ENCODE peak calls at places on chromosomes 2 and 18, in eight cellular contexts. A is neuronal stem cell; B is naive thymus-derived CD4-positive, alpha-beta T cell; T is psoas muscle; R is suprapubic skin; L is mammary epithelial cell; X is ascending aorta; H is right lobe of liver. D is an unnamed sample.

GRCh38 chr2:226427538-226428307 is 371.9 kb downstream of the IRS1 start:
- DNase-seq in A (no peak), T (peak; percentile 16), X (no peak), R (no peak), L (peak; percentile 92), B (no peak), H (no peak), D (no peak)

GRCh38 chr2:232444409-232445148 is 11.4 kb upstream of the ALPI start:
- DNase-seq in B (peak; percentile 45), T (peak; percentile 50), H (peak; percentile 67), A (no peak), R (no peak), X (no peak), L (peak; percentile 54), D (peak; percentile 62)

GRCh38 chr18:9901377-9901776 is 12.4 kb upstream of the VAPA start:
- DNase-seq in B (no peak), R (no peak), X (no peak), A (no peak), L (no peak), H (no peak), T (no peak), D (no peak)

GRCh38 chr2:222791946-222792649 is 68.7 kb upstream of the ACSL3 start:
- DNase-seq in X (peak; percentile 42), A (no peak), B (no peak), H (peak; percentile 59), R (no peak), T (peak; percentile 50), L (no peak), D (no peak)

GRCh38 chr18:27713727-27714080 is 463.2 kb downstream of the CDH2 start:
- DNase-seq in T (no peak), R (no peak), B (no peak), X (no peak), A (no peak), L (no peak), H (no peak), D (no peak)

GRCh38 chr2:241443486-241444223 is 64.7 kb downstream of the STK25 start:
- DNase-seq in A (no peak), B (peak; percentile 98), R (no peak), H (no peak), T (no peak), X (no peak), L (peak; percentile 93), D (peak; percentile 16)

GRCh38 chr2:47230418-47230817 is 75.3 kb upstream of the STPG4 start:
- DNase-seq in H (peak; percentile 86), L (peak; percentile 9), R (peak; percentile 75), A (no peak), T (peak; percentile 69), B (no peak), X (peak; percentile 38), D (no peak)

GRCh38 chr18:29218101-29218500 is 1041.2 kb upstream of the CDH2 start:
- DNase-seq in L (no peak), R (no peak), H (no peak), B (no peak), X (no peak), A (no peak), T (no peak), D (no peak)

GRCh38 chr2:197803033-197803444 is 1.4 kb upstream of the PLCL1 start:
- DNase-seq in X (no peak), T (no peak), H (no peak), B (peak; percentile 62), A (no peak), R (no peak), L (peak; percentile 13), D (no peak)

GRCh38 chr2:191041418-191042161 is 27.6 kb upstream of the STAT1 start:
- DNase-seq in X (no peak), T (no peak), H (no peak), A (no peak), L (peak; percentile 63), R (no peak), B (no peak), D (no peak)

GRCh38 chr2:105376789-105377231 is 22.0 kb downstream of the FHL2 start:
- DNase-seq in H (no peak), R (no peak), X (no peak), L (peak; percentile 56), A (no peak), B (no peak), T (no peak), D (no peak)

GRCh38 chr2:100757621-100758394 is 62.1 kb upstream of the NPAS2 start:
- DNase-seq in B (no peak), T (no peak), L (peak; percentile 89), H (no peak), R (no peak), A (no peak), X (no peak), D (peak; percentile 31)

GRCh38 chr2:126909781-126910180 is 11.1 kb downstream of the TEX51 start:
- DNase-seq in B (no peak), A (no peak), L (no peak), H (no peak), R (no peak), T (no peak), X (no peak), D (no peak)

GRCh38 chr2:15800489-15801329 is 139.6 kb upstream of the MYCN start:
- DNase-seq in R (no peak), X (no peak), H (no peak), L (no peak), T (no peak), A (no peak), B (no peak), D (no peak)

GRCh38 chr18:34697891-34698290 is 12.2 kb upstream of the DTNA start:
- DNase-seq in T (no peak), H (no peak), A (no peak), R (no peak), X (no peak), L (peak; percentile 99), B (no peak), D (no peak)

GRCh38 chr2:158733430-158733755 is 61.7 kb upstream of the DAPL1 start:
- DNase-seq in L (peak; percentile 76), R (no peak), X (no peak), T (no peak), B (no peak), H (no peak), A (no peak), D (no peak)

GRCh38 chr2:222950886-222951285 is 90.0 kb downstream of the ACSL3 start:
- DNase-seq in B (no peak), H (no peak), L (peak; percentile 68), X (no peak), T (no peak), R (no peak), A (no peak), D (no peak)

GRCh38 chr2:215435261-215435808 is 533 bp downstream of the FN1 start:
- DNase-seq in B (peak; percentile 3), R (no peak), T (peak; percentile 35), A (peak; percentile 62), L (no peak), X (no peak), H (no peak), D (peak; percentile 24)

GRCh38 chr2:54704688-54705605 is 18.5 kb upstream of the EML6 start:
- DNase-seq in T (no peak), X (no peak), L (peak; percentile 40), A (no peak), R (no peak), B (peak; percentile 47), H (no peak), D (no peak)

DNA sequence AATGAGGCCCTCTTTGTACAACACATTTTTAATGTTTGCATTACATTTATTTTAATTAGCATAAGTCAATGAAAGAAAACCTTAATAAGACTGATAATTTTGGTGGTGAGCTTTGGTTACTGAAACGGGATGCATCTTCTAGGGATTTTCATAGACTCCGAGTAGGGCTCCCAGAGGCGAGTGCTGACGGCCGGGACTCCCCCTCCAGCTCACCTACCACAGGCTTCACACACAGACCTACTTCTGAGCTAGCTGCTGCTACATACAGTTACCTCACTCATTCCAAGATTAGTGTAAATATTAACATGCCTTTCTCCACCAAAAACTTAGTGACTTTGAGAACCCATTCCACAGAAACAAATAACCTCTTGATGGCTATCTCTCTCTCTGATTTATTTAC is 271.1 kb downstream of the GALR1 start:
- DNase-seq in R (no peak), L (no peak), X (no peak), T (no peak), B (no peak), H (no peak), A (no peak), D (no peak)
- H3K36me3 ChIP-seq in R (no peaks in the 10 kb centered on the region), L (no peaks in the 10 kb centered on the region), X (no peaks in the 10 kb centered on the region), T (no peaks in the 10 kb centered on the region), B (no peaks in the 10 kb centered on the region), H (no peaks in the 10 kb centered on the region), A (no peaks in the 10 kb centered on the region), D (no peaks in the 10 kb centered on the region)

DNA sequence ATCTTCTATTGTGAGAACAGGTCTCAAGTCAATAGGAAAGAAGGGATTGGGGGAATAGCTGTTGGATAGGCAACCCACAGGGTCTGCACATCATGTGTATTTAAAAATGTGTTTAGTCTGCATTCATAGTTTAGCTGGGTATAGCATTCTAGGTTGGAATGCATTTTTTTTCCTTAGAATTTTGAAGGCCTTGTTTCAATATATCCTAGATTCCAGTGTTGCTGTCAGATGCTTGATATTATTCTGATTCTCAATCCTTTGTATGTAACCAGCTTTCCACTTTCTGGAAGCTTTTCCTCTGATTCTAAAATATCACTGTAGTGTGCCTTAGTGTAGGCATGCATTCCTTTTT is 9.0 kb upstream of the ATP8B1 start:
- DNase-seq in A (no peak), X (no peak), B (no peak), R (no peak), H (no peak), L (no peak), T (no peak), D (no peak)
- H3K36me3 ChIP-seq in A (no peaks in the 10 kb centered on the region), X (no peaks in the 10 kb centered on the region), B (no peaks in the 10 kb centered on the region), R (no peaks in the 10 kb centered on the region), H (no peaks in the 10 kb centered on the region), L (no peaks in the 10 kb centered on the region), T (no peaks in the 10 kb centered on the region), D (no peaks in the 10 kb centered on the region)

GRCh38 chr2:224883700-224884099 is 158.6 kb downstream of the DOCK10 start:
- DNase-seq in L (no peak), H (no peak), B (no peak), T (no peak), R (no peak), X (no peak), A (no peak), D (no peak)
- H3K36me3 ChIP-seq in L (no peaks in the 10 kb centered on the region), H (no peaks in the 10 kb centered on the region), B (peaks cover 21% of the 10 kb centered on the region), T (no peaks in the 10 kb centered on the region), R (no peaks in the 10 kb centered on the region), X (no peaks in the 10 kb centered on the region), A (no peaks in the 10 kb centered on the region), D (no peaks in the 10 kb centered on the region)

GRCh38 chr2:85037622-85038021 is 66.7 kb downstream of the KCMF1 start:
- DNase-seq in T (no peak), X (no peak), B (no peak), H (no peak), L (no peak), R (no peak), A (no peak), D (no peak)

GRCh38 chr2:85032621-85033020 is 61.7 kb downstream of the KCMF1 start:
- DNase-seq in R (no peak), B (no peak), X (no peak), L (peak; percentile 26), A (no peak), H (no peak), T (no peak), D (no peak)

GRCh38 chr2:85034158-85034557 is 63.2 kb downstream of the KCMF1 start:
- DNase-seq in A (no peak), T (no peak), R (no peak), B (no peak), X (no peak), L (no peak), H (no peak), D (no peak)

DNA sequence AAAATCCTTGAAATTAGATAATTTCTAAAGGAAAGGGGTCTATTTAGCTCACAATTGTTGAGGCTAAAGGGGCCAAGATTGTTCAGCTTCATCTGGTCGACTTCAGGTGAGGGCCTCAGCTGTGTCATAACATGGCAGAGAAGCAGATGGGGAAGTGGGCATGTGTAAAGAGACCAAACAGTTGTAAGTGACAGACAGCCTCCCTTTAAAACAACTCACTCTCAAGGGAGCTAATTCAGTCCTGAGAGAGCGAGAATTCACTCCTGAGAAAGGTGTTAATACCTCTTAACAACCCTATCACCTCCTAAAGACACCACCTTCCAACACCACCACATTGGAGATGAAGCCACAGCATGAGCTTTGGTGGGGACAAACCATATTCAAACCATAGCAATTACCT is 62.4 kb downstream of the KCMF1 start:
- DNase-seq in T (no peak), H (no peak), L (no peak), X (no peak), R (no peak), A (no peak), B (no peak), D (no peak)
- H3K36me3 ChIP-seq in T (no peaks in the 10 kb centered on the region), H (peaks cover 30% of the 10 kb centered on the region), L (peaks cover 43% of the 10 kb centered on the region), X (peaks cover 38% of the 10 kb centered on the region), R (peaks cover 56% of the 10 kb centered on the region), A (peaks cover 93% of the 10 kb centered on the region), B (peaks cover 5% of the 10 kb centered on the region), D (peaks cover 18% of the 10 kb centered on the region)

D was measured in body of pancreas.